ENCODE peak calls at places on chromosomes 3 and 15, in five cellular contexts. M is adrenal gland, J is ovary, F is uterus, X is testis. H is an unnamed sample.

GRCh38 chr3:65597225-65597951 is 441.3 kb downstream of the MAGI1 start:
- DNase-seq in X (peak), F (no peak), M (no peak), J (no peak), H (peak)

GRCh38 chr3:196654691-196655090 is 15.2 kb downstream of the NRROS start:
- DNase-seq in X (no peak), M (no peak), F (no peak), J (no peak), H (peak)

GRCh38 chr15:34259557-34259956 is 34.7 kb downstream of the EMC4 start:
- DNase-seq in F (no peak), M (no peak), X (no peak), J (no peak), H (no peak)

GRCh38 chr15:99029358-99029871 is 21.8 kb upstream of the PGPEP1L start:
- DNase-seq in X (no peak), M (no peak), F (no peak), J (no peak), H (peak)

GRCh38 chr3:62101488-62101887 is 271.9 kb downstream of the FEZF2 start:
- DNase-seq in F (peak), M (no peak), X (peak), J (no peak), H (no peak)

GRCh38 chr3:42778644-42779043 is 5.6 kb upstream of the CCDC13 start:
- DNase-seq in X (peak), M (no peak), F (peak), J (no peak), H (no peak)

GRCh38 chr3:128052831-128053419 is 688 bp downstream of the SEC61A1 start:
- DNase-seq in J (no peak), F (no peak), X (no peak), M (peak), H (peak)

GRCh38 chr3:42755681-42756578 is 17.1 kb downstream of the CCDC13 start:
- DNase-seq in F (peak), X (peak), M (no peak), J (no peak), H (peak)

GRCh38 chr3:100053929-100054620 is 60.2 kb downstream of the FILIP1L start:
- DNase-seq in J (no peak), M (no peak), X (no peak), F (no peak), H (no peak)

GRCh38 chr3:22175899-22176298 is 424.9 kb upstream of the ZNF385D start:
- DNase-seq in X (no peak), J (no peak), M (no peak), F (no peak), H (no peak)

GRCh38 chr3:43996379-43997301 is 245.0 kb upstream of the TOPAZ1 start:
- DNase-seq in X (no peak), F (no peak), M (no peak), J (no peak), H (no peak)

GRCh38 chr3:11554236-11554610 is 89.5 kb downstream of the VGLL4 start:
- DNase-seq in F (no peak), M (no peak), X (no peak), J (peak), H (no peak)

GRCh38 chr15:33234019-33234418 is 39.5 kb upstream of the FMN1 start:
- DNase-seq in M (peak), X (no peak), F (no peak), J (no peak), H (peak)

GRCh38 chr3:196159526-196159925 is 51.7 kb downstream of the ZDHHC19 start:
- DNase-seq in M (no peak), F (no peak), J (no peak), X (no peak), H (no peak)

GRCh38 chr3:103440539-103441113 is 1005.8 kb downstream of the ZPLD1 start:
- DNase-seq in F (no peak), M (no peak), J (no peak), X (no peak), H (peak)

GRCh38 chr3:105367406-105368213 is 901 bp downstream of the ALCAM start:
- DNase-seq in J (peak), F (peak), M (peak), X (peak), H (peak)

GRCh38 chr15:76168237-76168984 is 108.6 kb downstream of the TMEM266 start:
- DNase-seq in X (no peak), F (no peak), M (no peak), J (no peak), H (no peak)

GRCh38 chr15:75065467-75065850 is 42.1 kb downstream of the PPCDC start:
- DNase-seq in M (peak), J (peak), F (peak), X (peak), H (peak)
- H3K27ac ChIP-seq in M (no peak), J (peak), F (peak), X (peak), H (peak)

DNA sequence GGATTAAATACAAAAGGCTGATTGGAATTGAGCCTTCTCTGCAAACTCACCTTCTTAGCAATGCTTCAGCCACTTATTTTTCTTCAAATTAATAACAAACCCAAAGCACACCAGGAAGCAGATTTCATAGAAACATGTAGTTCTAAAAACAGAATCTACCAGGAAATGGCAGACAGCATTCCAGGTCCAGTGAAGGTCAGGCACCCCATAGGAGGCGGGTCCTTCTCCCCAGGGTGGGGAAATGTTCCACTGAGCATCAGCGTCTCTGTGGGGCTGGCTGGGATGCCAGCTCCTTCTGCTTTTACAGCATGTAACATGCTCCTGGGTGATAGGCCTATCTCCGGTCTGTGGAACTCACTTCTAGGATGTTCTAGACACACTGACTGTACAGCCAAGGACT is 49.2 kb downstream of the CTNNB1 start:
- DNase-seq in M (no peak), J (no peak), F (no peak), X (no peak), H (no peak)
- H3K27ac ChIP-seq in M (no peak), J (no peak), F (no peak), X (no peak), H (no peak)

DNA sequence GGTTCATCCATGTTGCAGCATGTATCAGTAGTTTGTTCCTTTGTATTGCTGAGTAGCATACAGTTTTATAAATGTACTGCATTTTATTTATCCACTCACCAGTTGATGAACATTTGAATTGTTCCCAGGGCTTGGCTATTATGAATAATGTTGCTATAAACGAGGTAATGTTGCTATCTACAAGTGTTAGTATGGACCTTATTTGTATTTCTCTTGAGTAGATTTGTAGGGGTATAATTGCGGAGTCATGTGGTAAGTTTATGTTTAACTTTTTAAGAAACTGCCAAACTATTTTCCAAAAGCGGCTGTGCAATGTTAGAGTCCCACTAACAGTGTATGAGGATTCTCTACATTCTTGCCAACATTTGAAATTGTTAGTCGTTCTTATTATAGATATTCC is 13.0 kb downstream of the GPR160 start:
- DNase-seq in X (no peak), M (no peak), F (no peak), J (no peak), H (no peak)
- H3K27ac ChIP-seq in X (no peak), M (no peak), F (no peak), J (no peak), H (no peak)

DNA sequence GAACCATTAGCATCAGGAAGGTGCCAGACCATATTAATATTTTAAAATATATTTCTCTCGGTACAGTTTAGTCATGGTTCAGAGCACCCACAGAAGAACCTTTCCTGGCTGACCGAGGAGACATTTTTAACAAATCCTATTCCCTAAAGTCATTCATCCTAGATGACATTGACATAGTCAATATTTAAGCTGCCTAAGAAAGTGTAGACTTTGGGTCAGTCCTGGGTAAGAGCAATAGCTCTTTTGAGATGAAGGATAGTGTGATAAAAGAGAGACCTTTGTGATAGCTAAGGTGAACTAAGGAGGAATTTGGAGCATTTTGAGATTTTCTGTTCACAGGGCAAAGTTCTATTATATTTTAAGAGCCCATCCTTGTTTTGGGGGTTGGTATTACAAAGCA is 47.5 kb downstream of the ZNF609 start:
- DNase-seq in J (no peak), M (no peak), X (no peak), F (no peak), H (no peak)
- H3K27ac ChIP-seq in J (peak), M (peak), X (peak), F (peak), H (no peak)

H was measured in SJCRH30.